ENCODE peak calls at places on chromosomes 13 and 19, in seven cellular contexts. One of them, this sample, is unnamed. For H4K20me1, the result is how much of the 10 kb centered on the place peaks cover.

GRCh38 chr13:48873598-48873997 is 102.1 kb upstream of the FNDC3A start:
- DNase-seq in GM23248: peak
- DNase-seq in neural progenitor cell: peak
- DNase-seq in PC-3: peak
- DNase-seq in GM23338: peak
- DNase-seq in OCI-LY7: no peak
- DNase-seq in GM12878: no peak
- DNase-seq in this sample: no peak

GRCh38 chr13:103772576-103772975 is 706.4 kb upstream of the SLC10A2 start:
- DNase-seq in GM23248: no peak
- DNase-seq in neural progenitor cell: no peak
- DNase-seq in PC-3: peak
- DNase-seq in GM23338: peak
- DNase-seq in OCI-LY7: peak
- DNase-seq in GM12878: no peak
- DNase-seq in this sample: peak

GRCh38 chr19:4980838-4981680 is 12.1 kb downstream of the KDM4B start:
- DNase-seq in GM23248: no peak
- DNase-seq in neural progenitor cell: peak
- DNase-seq in PC-3: no peak
- DNase-seq in GM23338: peak
- DNase-seq in OCI-LY7: no peak
- DNase-seq in GM12878: no peak
- DNase-seq in this sample: no peak

GRCh38 chr13:22812793-22813192 is 368.0 kb upstream of the SGCG start:
- DNase-seq in GM23248: no peak
- DNase-seq in neural progenitor cell: no peak
- DNase-seq in PC-3: no peak
- DNase-seq in GM23338: no peak
- DNase-seq in OCI-LY7: no peak
- DNase-seq in GM12878: no peak
- DNase-seq in this sample: no peak

GRCh38 chr19:42563352-42564210 is 31.1 kb downstream of the CEACAM8 start:
- DNase-seq in GM23248: peak
- DNase-seq in neural progenitor cell: peak
- DNase-seq in PC-3: peak
- DNase-seq in GM23338: peak
- DNase-seq in OCI-LY7: peak
- DNase-seq in GM12878: no peak
- DNase-seq in this sample: peak

GRCh38 chr13:90105881-90106496 is 1241.5 kb upstream of the MIR17HG start:
- DNase-seq in GM23248: peak
- DNase-seq in neural progenitor cell: no peak
- DNase-seq in PC-3: peak
- DNase-seq in GM23338: no peak
- DNase-seq in OCI-LY7: no peak
- DNase-seq in GM12878: no peak
- DNase-seq in this sample: no peak

GRCh38 chr13:99086869-99087129 is 108.9 kb upstream of the DOCK9 start:
- DNase-seq in GM23248: no peak
- DNase-seq in neural progenitor cell: no peak
- DNase-seq in PC-3: no peak
- DNase-seq in GM23338: no peak
- DNase-seq in OCI-LY7: no peak
- DNase-seq in GM12878: no peak
- DNase-seq in this sample: no peak

GRCh38 chr13:47933688-47934011 is 67.4 kb downstream of the SUCLA2 start:
- DNase-seq in GM23248: no peak
- DNase-seq in neural progenitor cell: no peak
- DNase-seq in PC-3: peak
- DNase-seq in GM23338: no peak
- DNase-seq in OCI-LY7: no peak
- DNase-seq in GM12878: no peak
- DNase-seq in this sample: no peak

GRCh38 chr19:17155251-17155650 is 59.9 kb upstream of the USE1 start:
- DNase-seq in GM23248: no peak
- DNase-seq in neural progenitor cell: no peak
- DNase-seq in PC-3: no peak
- DNase-seq in GM23338: no peak
- DNase-seq in OCI-LY7: no peak
- DNase-seq in GM12878: no peak
- DNase-seq in this sample: no peak

GRCh38 chr19:8488351-8488750 is 14.1 kb downstream of the PRAM1 start:
- DNase-seq in GM23248: no peak
- DNase-seq in neural progenitor cell: peak
- DNase-seq in PC-3: no peak
- DNase-seq in GM23338: no peak
- DNase-seq in OCI-LY7: no peak
- DNase-seq in GM12878: no peak
- DNase-seq in this sample: no peak

GRCh38 chr13:51981355-51981754 is 29.9 kb downstream of the ATP7B start:
- DNase-seq in GM23248: no peak
- DNase-seq in neural progenitor cell: no peak
- DNase-seq in PC-3: no peak
- DNase-seq in GM23338: peak
- DNase-seq in OCI-LY7: no peak
- DNase-seq in GM12878: no peak
- DNase-seq in this sample: no peak

GRCh38 chr19:11560404-11560988 is 1.5 kb upstream of the ELOF1 start:
- DNase-seq in GM23248: peak
- DNase-seq in neural progenitor cell: peak
- DNase-seq in PC-3: peak
- DNase-seq in GM23338: peak
- DNase-seq in OCI-LY7: peak
- DNase-seq in GM12878: peak
- DNase-seq in this sample: peak

GRCh38 chr19:14428882-14429416 is 4.2 kb upstream of the PKN1 start:
- DNase-seq in GM23248: no peak
- DNase-seq in neural progenitor cell: no peak
- DNase-seq in PC-3: no peak
- DNase-seq in GM23338: no peak
- DNase-seq in OCI-LY7: no peak
- DNase-seq in GM12878: no peak
- DNase-seq in this sample: peak

GRCh38 chr13:114071441-114071840 is 61.0 kb downstream of the RASA3 start:
- DNase-seq in GM23248: no peak
- DNase-seq in neural progenitor cell: peak
- DNase-seq in PC-3: no peak
- DNase-seq in GM23338: no peak
- DNase-seq in OCI-LY7: no peak
- DNase-seq in GM12878: no peak
- DNase-seq in this sample: no peak

GRCh38 chr13:114071991-114072390 is 60.4 kb downstream of the RASA3 start:
- DNase-seq in GM23248: no peak
- DNase-seq in neural progenitor cell: no peak
- DNase-seq in PC-3: no peak
- DNase-seq in GM23338: no peak
- DNase-seq in OCI-LY7: no peak
- DNase-seq in GM12878: no peak
- DNase-seq in this sample: no peak

GRCh38 chr13:114069376-114070097 is 62.9 kb downstream of the RASA3 start:
- DNase-seq in GM23248: no peak
- DNase-seq in neural progenitor cell: no peak
- DNase-seq in PC-3: no peak
- DNase-seq in GM23338: no peak
- DNase-seq in OCI-LY7: no peak
- DNase-seq in GM12878: no peak
- DNase-seq in this sample: no peak

GRCh38 chr13:114068723-114069322 is 63.6 kb downstream of the RASA3 start:
- DNase-seq in GM23248: peak
- DNase-seq in neural progenitor cell: no peak
- DNase-seq in PC-3: no peak
- DNase-seq in GM23338: no peak
- DNase-seq in OCI-LY7: no peak
- DNase-seq in GM12878: no peak
- DNase-seq in this sample: no peak

DNA sequence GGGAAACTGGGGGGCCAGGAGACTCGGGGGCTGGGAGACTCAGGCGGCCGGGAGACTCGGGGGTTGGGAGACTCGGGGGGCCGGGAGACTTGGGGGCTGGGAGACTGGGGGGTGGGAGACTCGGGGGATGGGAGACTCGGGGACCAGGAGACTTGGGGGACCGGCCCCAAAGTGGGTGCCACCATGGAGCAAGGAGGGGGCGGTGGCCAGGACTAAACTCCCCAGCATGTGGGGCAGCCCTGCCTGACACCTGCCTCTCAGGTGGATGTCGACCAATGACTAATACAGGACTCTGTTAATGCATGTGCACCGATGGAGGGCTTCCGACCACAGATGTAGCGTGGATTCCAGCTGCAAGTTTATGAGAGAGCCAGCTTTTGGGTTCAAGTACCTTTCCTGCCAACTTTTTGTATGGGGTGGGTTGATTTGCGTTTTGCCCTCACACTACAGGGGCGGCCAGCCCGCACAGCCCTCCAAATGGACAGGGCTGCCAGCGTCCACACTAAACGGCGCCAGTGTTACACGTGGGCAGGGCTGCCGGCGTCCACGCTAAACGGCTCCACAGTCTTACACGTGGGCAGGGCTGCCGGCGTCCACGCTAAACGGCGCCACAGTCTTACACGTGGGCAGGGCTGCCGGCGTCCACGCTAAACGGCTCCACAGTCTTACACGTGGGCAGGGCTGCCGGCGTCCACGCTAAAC is 62.2 kb downstream of the RASA3 start:
- DNase-seq in GM23248: no peak
- DNase-seq in neural progenitor cell: no peak
- DNase-seq in PC-3: no peak
- DNase-seq in GM23338: no peak
- DNase-seq in OCI-LY7: no peak
- DNase-seq in GM12878: no peak
- DNase-seq in this sample: no peak
- H3K4me2 ChIP-seq in GM23248: no peak
- H3K4me2 ChIP-seq in neural progenitor cell: no peak
- H3K4me2 ChIP-seq in PC-3: no peak
- H3K4me2 ChIP-seq in GM23338: no peak
- H3K4me2 ChIP-seq in OCI-LY7: no peak
- H3K4me2 ChIP-seq in GM12878: no peak
- H3K4me2 ChIP-seq in this sample: no peak

GRCh38 chr19:3368848-3369336 is 2.5 kb downstream of the NFIC start:
- DNase-seq in GM23248: peak
- DNase-seq in neural progenitor cell: no peak
- DNase-seq in PC-3: no peak
- DNase-seq in GM23338: no peak
- DNase-seq in OCI-LY7: no peak
- DNase-seq in GM12878: no peak
- DNase-seq in this sample: no peak

GRCh38 chr19:3369337-3370213 is 3.2 kb downstream of the NFIC start:
- DNase-seq in GM23248: peak
- DNase-seq in neural progenitor cell: peak
- DNase-seq in PC-3: peak
- DNase-seq in GM23338: peak
- DNase-seq in OCI-LY7: no peak
- DNase-seq in GM12878: no peak
- DNase-seq in this sample: no peak

GRCh38 chr19:3370214-3370720 is 3.9 kb downstream of the NFIC start:
- DNase-seq in GM23248: peak
- DNase-seq in neural progenitor cell: no peak
- DNase-seq in PC-3: no peak
- DNase-seq in GM23338: peak
- DNase-seq in OCI-LY7: no peak
- DNase-seq in GM12878: no peak
- DNase-seq in this sample: no peak

GRCh38 chr19:3372413-3372812 is 6.0 kb downstream of the NFIC start:
- DNase-seq in GM23248: no peak
- DNase-seq in neural progenitor cell: no peak
- DNase-seq in PC-3: no peak
- DNase-seq in GM23338: no peak
- DNase-seq in OCI-LY7: no peak
- DNase-seq in GM12878: no peak
- DNase-seq in this sample: no peak

GRCh38 chr19:3370728-3371591 is 4.6 kb downstream of the NFIC start:
- DNase-seq in GM23248: no peak
- DNase-seq in neural progenitor cell: no peak
- DNase-seq in PC-3: no peak
- DNase-seq in GM23338: no peak
- DNase-seq in OCI-LY7: no peak
- DNase-seq in GM12878: no peak
- DNase-seq in this sample: no peak
- H4K20me1 ChIP-seq in GM23248: under half
- H4K20me1 ChIP-seq in neural progenitor cell: under half
- H4K20me1 ChIP-seq in PC-3: under half
- H4K20me1 ChIP-seq in GM23338: under half
- H4K20me1 ChIP-seq in OCI-LY7: under half
- H4K20me1 ChIP-seq in GM12878: under half
- H4K20me1 ChIP-seq in this sample: half or more

GRCh38 chr13:105612541-105612940 is 922.9 kb downstream of the EFNB2 start:
- DNase-seq in GM23248: no peak
- DNase-seq in neural progenitor cell: no peak
- DNase-seq in PC-3: no peak
- DNase-seq in GM23338: no peak
- DNase-seq in OCI-LY7: no peak
- DNase-seq in GM12878: no peak
- DNase-seq in this sample: no peak

GRCh38 chr13:105616313-105617075 is 919.0 kb downstream of the EFNB2 start:
- DNase-seq in GM23248: no peak
- DNase-seq in neural progenitor cell: no peak
- DNase-seq in PC-3: peak
- DNase-seq in GM23338: no peak
- DNase-seq in OCI-LY7: no peak
- DNase-seq in GM12878: no peak
- DNase-seq in this sample: no peak

GRCh38 chr13:105608132-105608531 is 927.3 kb downstream of the EFNB2 start:
- DNase-seq in GM23248: no peak
- DNase-seq in neural progenitor cell: no peak
- DNase-seq in PC-3: no peak
- DNase-seq in GM23338: no peak
- DNase-seq in OCI-LY7: no peak
- DNase-seq in GM12878: no peak
- DNase-seq in this sample: no peak

GRCh38 chr13:105611424-105611823 is 924.0 kb downstream of the EFNB2 start:
- DNase-seq in GM23248: no peak
- DNase-seq in neural progenitor cell: no peak
- DNase-seq in PC-3: no peak
- DNase-seq in GM23338: peak
- DNase-seq in OCI-LY7: no peak
- DNase-seq in GM12878: no peak
- DNase-seq in this sample: no peak
- H3K4me2 ChIP-seq in GM23248: no peak
- H3K4me2 ChIP-seq in neural progenitor cell: no peak
- H3K4me2 ChIP-seq in PC-3: no peak
- H3K4me2 ChIP-seq in GM23338: no peak
- H3K4me2 ChIP-seq in OCI-LY7: no peak
- H3K4me2 ChIP-seq in GM12878: no peak
- H3K4me2 ChIP-seq in this sample: no peak

GRCh38 chr19:55660991-55661390 is 6.2 kb downstream of the U2AF2 start:
- DNase-seq in GM23248: no peak
- DNase-seq in neural progenitor cell: no peak
- DNase-seq in PC-3: no peak
- DNase-seq in GM23338: no peak
- DNase-seq in OCI-LY7: no peak
- DNase-seq in GM12878: no peak
- DNase-seq in this sample: no peak
- H4K20me1 ChIP-seq in GM23248: under half
- H4K20me1 ChIP-seq in neural progenitor cell: half or more
- H4K20me1 ChIP-seq in PC-3: half or more
- H4K20me1 ChIP-seq in GM23338: half or more
- H4K20me1 ChIP-seq in OCI-LY7: under half
- H4K20me1 ChIP-seq in GM12878: under half
- H4K20me1 ChIP-seq in this sample: half or more